ENCODE peak calls at places on chromosomes 5 and 9, in ten cellular contexts. M is adrenal gland, X is small intestine, C is endodermal cell, V is sigmoid colon, D is uterus, I is heart right ventricle, P is Panc1, E is tibial nerve, F is lung. U is an unnamed sample. For H3K4me1, the result is how much of the 10 kb centered on the place peaks cover.

GRCh38 chr5:108461628-108462367 is 79.9 kb upstream of the FBXL17 start:
- DNase-seq in M (no peak), X (no peak), C (no peak), V (no peak), D (no peak), I (no peak), P (no peak), E (no peak), F (no peak), U (no peak)

GRCh38 chr5:151568036-151568435 is 23.1 kb downstream of the FAT2 start:
- DNase-seq in M (no peak), X (no peak), C (peak), V (no peak), D (no peak), I (no peak), P (no peak), E (no peak), F (no peak), U (no peak)

GRCh38 chr9:138069731-138070456 is 192.3 kb downstream of the CACNA1B start:
- DNase-seq in M (no peak), X (no peak), C (peak), V (no peak), D (no peak), I (no peak), P (no peak), E (no peak), F (no peak), U (no peak)

GRCh38 chr5:141559481-141559880 is 59.3 kb downstream of the DIAPH1 start:
- DNase-seq in M (no peak), X (no peak), C (no peak), V (no peak), D (no peak), I (peak), P (no peak), E (no peak), F (no peak), U (no peak)

GRCh38 chr5:1545798-1546355 is 22.1 kb upstream of the LPCAT1 start:
- DNase-seq in M (no peak), X (peak), C (no peak), V (no peak), D (no peak), I (no peak), P (no peak), E (no peak), F (peak), U (no peak)

GRCh38 chr5:178282391-178282790 is 49.8 kb upstream of the PHYKPL start:
- DNase-seq in M (no peak), X (no peak), C (no peak), V (peak), D (no peak), I (no peak), P (no peak), E (no peak), F (no peak), U (no peak)

GRCh38 chr9:133048595-133048994 is 13.2 kb upstream of the CEL start:
- DNase-seq in M (no peak), X (peak), C (peak), V (no peak), D (no peak), I (no peak), P (no peak), E (no peak), F (no peak), U (peak)

GRCh38 chr5:69209607-69210006 is 20.2 kb downstream of the CENPH start:
- DNase-seq in M (no peak), X (no peak), C (no peak), V (no peak), D (no peak), I (no peak), P (no peak), E (no peak), F (no peak), U (no peak)

GRCh38 chr5:91186101-91186500 is 197.0 kb downstream of the ARRDC3 start:
- DNase-seq in M (no peak), X (no peak), C (no peak), V (no peak), D (no peak), I (no peak), P (no peak), E (no peak), F (no peak), U (no peak)

GRCh38 chr9:99262949-99263418 is 40.9 kb downstream of the SEC61B start:
- DNase-seq in M (no peak), X (no peak), C (no peak), V (no peak), D (no peak), I (no peak), P (no peak), E (no peak), F (no peak), U (no peak)

GRCh38 chr5:77282337-77283027 is 72.0 kb downstream of the PDE8B start:
- DNase-seq in M (no peak), X (no peak), C (peak), V (no peak), D (peak), I (no peak), P (no peak), E (no peak), F (no peak), U (no peak)

GRCh38 chr5:51731641-51732040 is 348.4 kb downstream of the ISL1 start:
- DNase-seq in M (no peak), X (no peak), C (no peak), V (no peak), D (no peak), I (no peak), P (no peak), E (no peak), F (no peak), U (no peak)

GRCh38 chr5:178389031-178389729 is 156.6 kb upstream of the PHYKPL start:
- DNase-seq in M (no peak), X (no peak), C (peak), V (no peak), D (no peak), I (no peak), P (no peak), E (no peak), F (no peak), U (no peak)

GRCh38 chr5:95969055-95969454 is 7.4 kb upstream of the ELL2 start:
- DNase-seq in M (no peak), X (peak), C (no peak), V (no peak), D (no peak), I (no peak), P (no peak), E (no peak), F (no peak), U (no peak)

GRCh38 chr5:103098993-103099392 is 20.9 kb downstream of the GIN1 start:
- DNase-seq in M (no peak), X (no peak), C (no peak), V (no peak), D (no peak), I (no peak), P (no peak), E (no peak), F (no peak), U (no peak)

GRCh38 chr9:34579097-34579818 is 10.3 kb downstream of the CNTFR start:
- DNase-seq in M (no peak), X (no peak), C (no peak), V (no peak), D (no peak), I (no peak), P (no peak), E (no peak), F (no peak), U (no peak)

GRCh38 chr5:121979691-121980090 is 17.9 kb downstream of the SRFBP1 start:
- DNase-seq in M (no peak), X (no peak), C (no peak), V (no peak), D (no peak), I (no peak), P (no peak), E (no peak), F (no peak), U (no peak)

GRCh38 chr5:66616495-66617222 is 20.5 kb downstream of the MAST4 start:
- DNase-seq in M (no peak), X (no peak), C (no peak), V (no peak), D (no peak), I (no peak), P (no peak), E (no peak), F (peak), U (no peak)

GRCh38 chr9:3578786-3579185 is 53.0 kb upstream of the RFX3 start:
- DNase-seq in M (no peak), X (no peak), C (no peak), V (no peak), D (no peak), I (no peak), P (no peak), E (no peak), F (no peak), U (no peak)

GRCh38 chr9:88711719-88712118 is 176.7 kb downstream of the NXNL2 start:
- DNase-seq in M (no peak), X (no peak), C (no peak), V (no peak), D (no peak), I (no peak), P (no peak), E (no peak), F (no peak), U (no peak)

GRCh38 chr9:110058304-110058953 is 149.5 kb downstream of the C9orf152 start:
- DNase-seq in M (peak), X (peak), C (peak), V (no peak), D (no peak), I (peak), P (no peak), E (peak), F (peak), U (peak)

GRCh38 chr9:37950561-37950960 is 46.6 kb upstream of the SLC25A51 start:
- DNase-seq in M (no peak), X (no peak), C (no peak), V (no peak), D (no peak), I (no peak), P (no peak), E (no peak), F (no peak), U (no peak)

GRCh38 chr5:97143715-97144114 is 1.3 kb upstream of the LIX1 start:
- DNase-seq in M (no peak), X (no peak), C (no peak), V (no peak), D (no peak), I (no peak), P (no peak), E (no peak), F (no peak), U (no peak)

GRCh38 chr5:122942164-122942914 is 94.2 kb downstream of the PPIC start:
- DNase-seq in M (no peak), X (no peak), C (no peak), V (no peak), D (no peak), I (no peak), P (no peak), E (no peak), F (no peak), U (no peak)

GRCh38 chr5:2256646-2257288 is 374.0 kb upstream of the IRX4 start:
- DNase-seq in M (no peak), X (no peak), C (peak), V (no peak), D (no peak), I (no peak), P (no peak), E (no peak), F (peak), U (no peak)

GRCh38 chr5:125408582-125409069 is 662.2 kb upstream of the ZNF608 start:
- DNase-seq in M (peak), X (peak), C (no peak), V (no peak), D (peak), I (no peak), P (no peak), E (no peak), F (no peak), U (no peak)

GRCh38 chr5:119031905-119032304 is 39.0 kb upstream of the DMXL1 start:
- DNase-seq in M (peak), X (no peak), C (no peak), V (no peak), D (no peak), I (no peak), P (no peak), E (no peak), F (no peak), U (no peak)

DNA sequence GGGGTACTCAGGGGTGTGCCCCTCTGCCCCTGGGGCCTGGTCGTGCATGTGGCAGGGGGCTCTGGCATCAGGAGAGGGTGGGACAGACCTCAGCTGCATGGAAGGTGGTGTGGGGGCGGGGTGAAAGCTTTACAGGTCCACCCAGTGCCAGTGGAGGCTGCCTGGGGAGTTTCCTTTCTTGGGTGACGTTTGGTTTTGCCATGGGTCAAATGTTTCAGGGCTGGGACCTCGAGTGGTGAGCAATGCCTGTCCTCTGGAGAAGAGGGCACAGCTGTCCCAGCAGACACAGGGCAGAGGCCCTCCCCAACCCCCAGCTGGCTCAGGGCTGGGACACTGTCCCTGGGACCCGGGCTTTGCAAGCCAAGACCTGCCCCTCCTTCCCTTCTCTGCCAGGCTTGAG is 3.6 kb downstream of the RXRA start:
- DNase-seq in M (peak), X (peak), C (no peak), V (no peak), D (no peak), I (no peak), P (no peak), E (no peak), F (no peak), U (no peak)
- H3K4me1 ChIP-seq in M (half or more), X (under half), C (under half), V (half or more), D (under half), I (half or more), P (under half), E (under half), F (half or more), U (under half)

GRCh38 chr5:80227979-80228596 is 27.8 kb downstream of the SERINC5 start:
- DNase-seq in M (no peak), X (no peak), C (no peak), V (no peak), D (no peak), I (no peak), P (no peak), E (no peak), F (no peak), U (no peak)
- H3K27ac ChIP-seq in M (no peak), X (no peak), C (no peak), V (no peak), D (no peak), I (no peak), P (no peak), E (no peak), F (no peak), U (no peak)

DNA sequence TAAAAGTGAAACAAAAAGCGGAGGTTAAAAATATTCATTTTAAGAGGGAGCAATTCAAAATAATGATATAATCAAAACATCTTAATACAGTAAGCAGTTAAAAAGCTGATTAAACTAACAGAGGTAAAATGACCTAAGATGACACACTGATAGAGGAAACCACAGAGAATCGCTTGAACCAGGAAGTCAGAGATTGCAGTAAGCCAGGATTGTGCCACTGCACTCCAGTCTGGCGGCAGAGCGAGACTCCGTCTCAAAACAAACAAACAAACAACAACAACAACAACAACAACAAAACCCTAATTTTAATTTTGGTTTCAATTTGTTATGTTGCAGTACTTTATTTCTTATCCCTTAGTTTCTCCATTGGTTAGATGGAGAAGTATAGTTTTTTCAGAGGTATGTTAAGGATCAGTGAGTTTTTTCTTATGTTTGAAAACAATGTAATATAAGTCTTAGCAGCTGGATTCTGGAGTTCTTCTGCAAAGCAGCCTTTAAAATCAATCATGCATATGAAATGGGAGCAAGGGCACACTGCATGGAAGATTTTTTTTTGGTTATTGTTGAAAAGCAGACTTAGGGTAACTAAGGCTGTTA is 58.5 kb downstream of the MLANA start:
- DNase-seq in M (no peak), X (peak), C (no peak), V (no peak), D (no peak), I (no peak), P (no peak), E (no peak), F (no peak), U (peak)
- H3K4me3 ChIP-seq in M (no peak), X (no peak), C (no peak), V (no peak), D (no peak), I (peak), P (peak), E (no peak), F (no peak), U (peak)

GRCh38 chr9:116692619-116693018 is 5.5 kb downstream of the TRIM32 start:
- DNase-seq in M (no peak), X (no peak), C (no peak), V (no peak), D (no peak), I (no peak), P (no peak), E (no peak), F (no peak), U (no peak)

GRCh38 chr9:116695441-116695840 is 8.3 kb downstream of the TRIM32 start:
- DNase-seq in M (no peak), X (no peak), C (no peak), V (no peak), D (no peak), I (no peak), P (no peak), E (peak), F (no peak), U (no peak)

GRCh38 chr9:116691607-116692006 is 4.5 kb downstream of the TRIM32 start:
- DNase-seq in M (no peak), X (no peak), C (no peak), V (no peak), D (no peak), I (no peak), P (no peak), E (no peak), F (no peak), U (no peak)

GRCh38 chr9:116694892-116695291 is 7.8 kb downstream of the TRIM32 start:
- DNase-seq in M (no peak), X (no peak), C (no peak), V (no peak), D (no peak), I (no peak), P (no peak), E (no peak), F (no peak), U (no peak)

DNA sequence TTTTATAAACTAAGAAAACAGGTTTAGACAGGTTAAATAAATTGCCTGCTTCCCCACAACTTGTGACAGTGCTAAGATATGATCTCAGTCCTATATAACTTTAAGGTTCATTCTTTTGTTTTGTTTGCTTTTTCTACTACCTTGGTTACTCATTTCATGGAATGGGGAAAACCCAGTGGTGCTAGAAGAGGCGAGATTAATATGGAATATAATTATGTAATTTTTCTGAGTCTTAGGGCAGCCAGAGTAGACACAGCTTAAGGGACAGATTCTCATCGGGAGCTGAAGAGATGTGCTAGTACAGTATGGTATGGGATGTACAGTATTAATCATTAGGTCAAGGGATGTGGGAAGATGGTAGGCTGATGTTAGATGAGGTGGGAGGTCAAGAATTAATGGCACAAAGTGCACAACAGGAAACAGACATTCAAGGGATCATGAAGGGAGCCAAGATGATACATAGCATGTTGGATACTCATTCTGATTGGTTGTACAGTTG is 6.2 kb downstream of the TRIM32 start:
- DNase-seq in M (no peak), X (no peak), C (no peak), V (no peak), D (no peak), I (no peak), P (no peak), E (no peak), F (no peak), U (no peak)
- H3K4me1 ChIP-seq in M (half or more), X (under half), C (under half), V (under half), D (under half), I (under half), P (under half), E (under half), F (under half), U (half or more)

GRCh38 chr9:91132576-91133073 is 229.1 kb downstream of the AUH start:
- DNase-seq in M (no peak), X (no peak), C (no peak), V (no peak), D (no peak), I (no peak), P (no peak), E (no peak), F (no peak), U (no peak)

GRCh38 chr9:91127653-91128052 is 234.1 kb downstream of the AUH start:
- DNase-seq in M (no peak), X (no peak), C (no peak), V (no peak), D (no peak), I (no peak), P (no peak), E (no peak), F (no peak), U (no peak)

GRCh38 chr9:91134608-91135007 is 227.1 kb downstream of the AUH start:
- DNase-seq in M (no peak), X (no peak), C (no peak), V (no peak), D (no peak), I (no peak), P (no peak), E (no peak), F (no peak), U (no peak)

GRCh38 chr9:91131433-91131839 is 230.3 kb downstream of the AUH start:
- DNase-seq in M (peak), X (peak), C (no peak), V (peak), D (peak), I (no peak), P (peak), E (no peak), F (no peak), U (no peak)

GRCh38 chr9:91130796-91131318 is 230.9 kb downstream of the AUH start:
- DNase-seq in M (no peak), X (no peak), C (no peak), V (no peak), D (no peak), I (no peak), P (no peak), E (no peak), F (no peak), U (no peak)
- H3K27ac ChIP-seq in M (no peak), X (no peak), C (no peak), V (peak), D (peak), I (no peak), P (no peak), E (no peak), F (no peak), U (no peak)

U was measured in CD4-positive, CD25-positive, alpha-beta regulatory T cell.